ENCODE peak calls at places on chromosomes 3 and 15, in nine cellular contexts. One of them, this sample, is unnamed.

GRCh38 chr3:76500746-76501275 is 539.1 kb upstream of the ROBO2 start:
- DNase-seq in dermis blood vessel endothelial cell: no peak
- DNase-seq in activated T-helper 1 cell treated with Interleukin-2 at 50 U/mL for 16 hours: no peak
- DNase-seq in iPS-NIHi11: no peak
- DNase-seq in AG09319: no peak
- DNase-seq in DMS153: no peak
- DNase-seq in astrocyte of the spinal cord: no peak
- DNase-seq in stimulated activated CD4-positive, alpha-beta T cell treated with anti-CD3 and anti-CD28 coated beads, Interleukin-4, amount 100 ng/mL, for 48 hours: no peak
- DNase-seq in MV-4-11: no peak
- DNase-seq in this sample: no peak

GRCh38 chr15:69469467-69470191 is 17.0 kb downstream of the RPLP1 start:
- DNase-seq in astrocyte of the spinal cord: no peak
- DNase-seq in stimulated activated CD4-positive, alpha-beta T cell treated with anti-CD3 and anti-CD28 coated beads, Interleukin-4, amount 100 ng/mL, for 48 hours: no peak
- DNase-seq in activated T-helper 1 cell treated with Interleukin-2 at 50 U/mL for 16 hours: no peak
- DNase-seq in dermis blood vessel endothelial cell: no peak
- DNase-seq in iPS-NIHi11: no peak
- DNase-seq in AG09319: no peak
- DNase-seq in MV-4-11: no peak
- DNase-seq in DMS153: no peak
- DNase-seq in this sample: no peak

GRCh38 chr15:64857421-64857820 is 15.7 kb downstream of the PLEKHO2 start:
- DNase-seq in AG09319: no peak
- DNase-seq in dermis blood vessel endothelial cell: no peak
- DNase-seq in stimulated activated CD4-positive, alpha-beta T cell treated with anti-CD3 and anti-CD28 coated beads, Interleukin-4, amount 100 ng/mL, for 48 hours: no peak
- DNase-seq in activated T-helper 1 cell treated with Interleukin-2 at 50 U/mL for 16 hours: no peak
- DNase-seq in MV-4-11: no peak
- DNase-seq in DMS153: no peak
- DNase-seq in astrocyte of the spinal cord: peak
- DNase-seq in iPS-NIHi11: no peak
- DNase-seq in this sample: no peak

GRCh38 chr3:11548721-11549131 is 95.0 kb downstream of the VGLL4 start:
- DNase-seq in DMS153: no peak
- DNase-seq in MV-4-11: no peak
- DNase-seq in stimulated activated CD4-positive, alpha-beta T cell treated with anti-CD3 and anti-CD28 coated beads, Interleukin-4, amount 100 ng/mL, for 48 hours: no peak
- DNase-seq in dermis blood vessel endothelial cell: peak
- DNase-seq in AG09319: no peak
- DNase-seq in astrocyte of the spinal cord: peak
- DNase-seq in activated T-helper 1 cell treated with Interleukin-2 at 50 U/mL for 16 hours: no peak
- DNase-seq in iPS-NIHi11: peak
- DNase-seq in this sample: no peak

GRCh38 chr3:159761377-159761776 is 227.3 kb upstream of the IL12A start:
- DNase-seq in dermis blood vessel endothelial cell: peak
- DNase-seq in AG09319: no peak
- DNase-seq in iPS-NIHi11: peak
- DNase-seq in activated T-helper 1 cell treated with Interleukin-2 at 50 U/mL for 16 hours: no peak
- DNase-seq in astrocyte of the spinal cord: peak
- DNase-seq in MV-4-11: no peak
- DNase-seq in DMS153: no peak
- DNase-seq in stimulated activated CD4-positive, alpha-beta T cell treated with anti-CD3 and anti-CD28 coated beads, Interleukin-4, amount 100 ng/mL, for 48 hours: no peak
- DNase-seq in this sample: no peak

GRCh38 chr3:190319660-190320059 is 2.6 kb downstream of the CLDN1 start:
- DNase-seq in stimulated activated CD4-positive, alpha-beta T cell treated with anti-CD3 and anti-CD28 coated beads, Interleukin-4, amount 100 ng/mL, for 48 hours: peak
- DNase-seq in MV-4-11: no peak
- DNase-seq in AG09319: no peak
- DNase-seq in activated T-helper 1 cell treated with Interleukin-2 at 50 U/mL for 16 hours: no peak
- DNase-seq in astrocyte of the spinal cord: no peak
- DNase-seq in DMS153: no peak
- DNase-seq in dermis blood vessel endothelial cell: no peak
- DNase-seq in iPS-NIHi11: no peak
- DNase-seq in this sample: no peak

GRCh38 chr3:56183529-56183928 is 284.7 kb downstream of the ERC2 start:
- DNase-seq in dermis blood vessel endothelial cell: no peak
- DNase-seq in astrocyte of the spinal cord: no peak
- DNase-seq in DMS153: no peak
- DNase-seq in stimulated activated CD4-positive, alpha-beta T cell treated with anti-CD3 and anti-CD28 coated beads, Interleukin-4, amount 100 ng/mL, for 48 hours: no peak
- DNase-seq in activated T-helper 1 cell treated with Interleukin-2 at 50 U/mL for 16 hours: no peak
- DNase-seq in MV-4-11: no peak
- DNase-seq in iPS-NIHi11: no peak
- DNase-seq in AG09319: no peak
- DNase-seq in this sample: no peak

GRCh38 chr3:183807329-183807728 is 18.0 kb downstream of the MAP6D1 start:
- DNase-seq in MV-4-11: no peak
- DNase-seq in stimulated activated CD4-positive, alpha-beta T cell treated with anti-CD3 and anti-CD28 coated beads, Interleukin-4, amount 100 ng/mL, for 48 hours: no peak
- DNase-seq in DMS153: peak
- DNase-seq in activated T-helper 1 cell treated with Interleukin-2 at 50 U/mL for 16 hours: no peak
- DNase-seq in astrocyte of the spinal cord: no peak
- DNase-seq in iPS-NIHi11: no peak
- DNase-seq in dermis blood vessel endothelial cell: no peak
- DNase-seq in AG09319: no peak
- DNase-seq in this sample: no peak

GRCh38 chr3:45790611-45791010 is 5.7 kb downstream of the SLC6A20 start:
- DNase-seq in AG09319: no peak
- DNase-seq in iPS-NIHi11: no peak
- DNase-seq in DMS153: no peak
- DNase-seq in activated T-helper 1 cell treated with Interleukin-2 at 50 U/mL for 16 hours: no peak
- DNase-seq in dermis blood vessel endothelial cell: no peak
- DNase-seq in MV-4-11: no peak
- DNase-seq in stimulated activated CD4-positive, alpha-beta T cell treated with anti-CD3 and anti-CD28 coated beads, Interleukin-4, amount 100 ng/mL, for 48 hours: no peak
- DNase-seq in astrocyte of the spinal cord: no peak
- DNase-seq in this sample: no peak

GRCh38 chr15:90583471-90584252 is 53.9 kb downstream of the CRTC3 start:
- DNase-seq in dermis blood vessel endothelial cell: no peak
- DNase-seq in MV-4-11: no peak
- DNase-seq in iPS-NIHi11: peak
- DNase-seq in astrocyte of the spinal cord: no peak
- DNase-seq in stimulated activated CD4-positive, alpha-beta T cell treated with anti-CD3 and anti-CD28 coated beads, Interleukin-4, amount 100 ng/mL, for 48 hours: no peak
- DNase-seq in DMS153: no peak
- DNase-seq in activated T-helper 1 cell treated with Interleukin-2 at 50 U/mL for 16 hours: no peak
- DNase-seq in AG09319: no peak
- DNase-seq in this sample: no peak

GRCh38 chr3:172687501-172687900 is 23.4 kb downstream of the NCEH1 start:
- DNase-seq in DMS153: no peak
- DNase-seq in iPS-NIHi11: no peak
- DNase-seq in astrocyte of the spinal cord: peak
- DNase-seq in activated T-helper 1 cell treated with Interleukin-2 at 50 U/mL for 16 hours: no peak
- DNase-seq in stimulated activated CD4-positive, alpha-beta T cell treated with anti-CD3 and anti-CD28 coated beads, Interleukin-4, amount 100 ng/mL, for 48 hours: no peak
- DNase-seq in AG09319: no peak
- DNase-seq in dermis blood vessel endothelial cell: no peak
- DNase-seq in MV-4-11: no peak
- DNase-seq in this sample: no peak